ENCODE peak calls at places on chromosomes 5 and 9, in five cellular contexts. V is EH; Q is activated T-cell treated with anti-CD3 and anti-CD28 coated beads, Interleukin-2, amount 50 U/mL, for 48 hours; U is Panc1; N is RCC 7860. K is an unnamed sample.

GRCh38 chr9:115403753-115404152 is 285.8 kb upstream of the TNC start:
- DNase-seq in N (no peak), V (no peak), U (no peak), Q (no peak), K (no peak)

GRCh38 chr9:101580076-101580475 is 14.7 kb downstream of the PPP3R2 start:
- DNase-seq in Q (no peak), V (no peak), U (no peak), N (no peak), K (no peak)

GRCh38 chr9:69313175-69313574 is 11.8 kb upstream of the ENTREP1 start:
- DNase-seq in U (no peak), Q (no peak), N (no peak), V (no peak), K (no peak)

GRCh38 chr5:94329115-94329514 is 289.3 kb downstream of the KIAA0825 start:
- DNase-seq in V (no peak), N (no peak), U (no peak), Q (no peak), K (no peak)

GRCh38 chr5:125894383-125894782 is 528.8 kb upstream of the GRAMD2B start:
- DNase-seq in N (no peak), U (no peak), V (no peak), Q (no peak), K (no peak)

GRCh38 chr5:150113047-150113744 is 26.8 kb upstream of the CSF1R start:
- DNase-seq in V (peak), N (no peak), Q (no peak), U (no peak), K (no peak)

GRCh38 chr9:12774861-12775367 is at the start of gene LURAP1L:
- DNase-seq in U (no peak), Q (no peak), V (peak), N (peak), K (no peak)

GRCh38 chr5:79743846-79744605 is 54.4 kb downstream of the CMYA5 start:
- DNase-seq in Q (no peak), V (peak), U (no peak), N (no peak), K (no peak)

GRCh38 chr9:123401879-123402513 is 46.0 kb downstream of the CRB2 start:
- DNase-seq in Q (peak), N (peak), V (peak), U (peak), K (no peak)

GRCh38 chr5:61311056-61311455 is 21.0 kb upstream of the ZSWIM6 start:
- DNase-seq in V (peak), Q (no peak), U (no peak), N (no peak), K (no peak)

GRCh38 chr5:74196233-74196632 is 444.3 kb downstream of the ENC1 start:
- DNase-seq in U (no peak), N (no peak), V (no peak), Q (no peak), K (no peak)

GRCh38 chr9:134225186-134225585 is 60.8 kb upstream of the RNU6ATAC start:
- DNase-seq in V (no peak), N (no peak), Q (no peak), U (no peak), K (no peak)

GRCh38 chr5:150325426-150325825 is 22.7 kb upstream of the ARSI start:
- DNase-seq in U (no peak), V (no peak), Q (no peak), N (no peak), K (no peak)

GRCh38 chr9:113508111-113508749 is 44.7 kb downstream of the RGS3 start:
- DNase-seq in U (no peak), V (no peak), N (no peak), Q (no peak), K (no peak)

GRCh38 chr5:62143268-62144229 is 162.5 kb upstream of the KIF2A start:
- DNase-seq in Q (no peak), N (no peak), V (peak), U (no peak), K (no peak)

GRCh38 chr5:179278119-179278518 is 67.1 kb downstream of the ADAMTS2 start:
- DNase-seq in Q (no peak), V (peak), N (no peak), U (no peak), K (no peak)

GRCh38 chr9:34651876-34652602 is at the start of gene IL11RA:
- DNase-seq in V (peak), U (peak), N (peak), Q (peak), K (no peak)

GRCh38 chr5:137487600-137487999 is 11.5 kb downstream of the SPOCK1 start:
- DNase-seq in U (no peak), N (peak), Q (no peak), V (peak), K (no peak)

GRCh38 chr5:141373673-141374317 is at the start of gene PCDHGA6:
- DNase-seq in Q (no peak), V (peak), N (no peak), U (no peak), K (no peak)

GRCh38 chr5:138180183-138180782 is 1.4 kb downstream of the KIF20A start:
- DNase-seq in Q (no peak), N (peak), V (peak), U (peak), K (no peak)

GRCh38 chr9:116157436-116158138 is 4.0 kb downstream of the PAPPA start:
- DNase-seq in V (peak), N (no peak), U (no peak), Q (no peak), K (no peak)

GRCh38 chr9:89522261-89522978 is 24.5 kb upstream of the SEMA4D start:
- DNase-seq in N (peak), U (no peak), Q (peak), V (no peak), K (peak)

GRCh38 chr9:34610434-34611206 is 1.3 kb downstream of the RPP25L start:
- DNase-seq in U (no peak), Q (no peak), V (no peak), N (no peak), K (no peak)

GRCh38 chr9:22147818-22148573 is 138.9 kb upstream of the CDKN2B start:
- DNase-seq in V (peak), Q (peak), N (peak), U (no peak), K (peak)

GRCh38 chr9:137828527-137829259 is 48.9 kb upstream of the CACNA1B start:
- DNase-seq in V (peak), Q (no peak), N (no peak), U (no peak), K (peak)

GRCh38 chr5:53110156-53110555 is 599 bp upstream of the MOCS2 start:
- DNase-seq in U (no peak), V (no peak), N (no peak), Q (no peak), K (no peak)